ENCODE peak calls at places on chromosomes 6 and 20, in seven cellular contexts. O is bronchial epithelial cell, K is A549, U is mucosa of descending colon, B is endothelial cell, F is choroid plexus epithelial cell, Z is OCI-LY7. J is an unnamed sample.

GRCh38 chr6:116012471-116012949 is 48.2 kb downstream of the FRK start:
- DNase-seq in O (no peak), K (no peak), U (no peak), B (no peak), F (peak; percentile 60), Z (no peak), J (no peak)

GRCh38 chr6:97917369-97917768 is 634.4 kb upstream of the MMS22L start:
- DNase-seq in O (no peak), K (no peak), U (no peak), B (no peak), F (no peak), Z (no peak), J (no peak)

GRCh38 chr6:136761227-136761922 is 30.9 kb downstream of the MAP3K5 start:
- DNase-seq in O (no peak), K (no peak), U (no peak), B (no peak), F (peak; percentile 63), Z (peak; percentile 67), J (no peak)

GRCh38 chr6:137647762-137648412 is 153.7 kb upstream of the OLIG3 start:
- DNase-seq in O (peak; percentile 67), K (no peak), U (no peak), B (no peak), F (no peak), Z (no peak), J (peak; percentile 20)

GRCh38 chr6:137811912-137812553 is 55.0 kb upstream of the TNFAIP3 start:
- DNase-seq in O (no peak), K (no peak), U (no peak), B (no peak), F (peak; percentile 54), Z (no peak), J (no peak)

GRCh38 chr20:31968299-31969126 is 562 bp downstream of the XKR7 start:
- DNase-seq in O (peak; percentile 31), K (peak; percentile 81), U (peak; percentile 64), B (peak; percentile 93), F (peak; percentile 69), Z (peak; percentile 74), J (peak; percentile 48)

GRCh38 chr20:20546402-20546801 is 166.0 kb downstream of the RALGAPA2 start:
- DNase-seq in O (peak; percentile 87), K (no peak), U (no peak), B (no peak), F (no peak), Z (no peak), J (peak; percentile 48)

GRCh38 chr20:23248524-23248923 is 102.1 kb upstream of the NXT1 start:
- DNase-seq in O (no peak), K (no peak), U (no peak), B (no peak), F (peak; percentile 37), Z (no peak), J (no peak)

GRCh38 chr6:56729719-56730118 is 87.0 kb upstream of the DST start:
- DNase-seq in O (peak; percentile 50), K (no peak), U (no peak), B (no peak), F (peak; percentile 47), Z (no peak), J (peak; percentile 76)

GRCh38 chr6:49264909-49265308 is 198.1 kb downstream of the MMUT start:
- DNase-seq in O (peak; percentile 59), K (no peak), U (no peak), B (no peak), F (no peak), Z (no peak), J (peak; percentile 74)

GRCh38 chr20:50017576-50018248 is 34.9 kb downstream of the SNAI1 start:
- DNase-seq in O (no peak), K (no peak), U (no peak), B (no peak), F (no peak), Z (no peak), J (no peak)

GRCh38 chr20:53805895-53806384 is 212.3 kb upstream of the ZNF217 start:
- DNase-seq in O (peak; percentile 97), K (peak; percentile 82), U (no peak), B (no peak), F (peak; percentile 37), Z (no peak), J (peak; percentile 88)

GRCh38 chr20:55888655-55889054 is 116.7 kb downstream of the CBLN4 start:
- DNase-seq in O (no peak), K (no peak), U (no peak), B (no peak), F (no peak), Z (peak; percentile 1), J (no peak)

GRCh38 chr6:148269386-148269785 is 73.3 kb upstream of the SASH1 start:
- DNase-seq in O (no peak), K (no peak), U (no peak), B (no peak), F (no peak), Z (no peak), J (no peak)

GRCh38 chr20:34673411-34673810 is 3.5 kb downstream of the PIGU start:
- DNase-seq in O (no peak), K (no peak), U (no peak), B (no peak), F (no peak), Z (no peak), J (no peak)

DNA sequence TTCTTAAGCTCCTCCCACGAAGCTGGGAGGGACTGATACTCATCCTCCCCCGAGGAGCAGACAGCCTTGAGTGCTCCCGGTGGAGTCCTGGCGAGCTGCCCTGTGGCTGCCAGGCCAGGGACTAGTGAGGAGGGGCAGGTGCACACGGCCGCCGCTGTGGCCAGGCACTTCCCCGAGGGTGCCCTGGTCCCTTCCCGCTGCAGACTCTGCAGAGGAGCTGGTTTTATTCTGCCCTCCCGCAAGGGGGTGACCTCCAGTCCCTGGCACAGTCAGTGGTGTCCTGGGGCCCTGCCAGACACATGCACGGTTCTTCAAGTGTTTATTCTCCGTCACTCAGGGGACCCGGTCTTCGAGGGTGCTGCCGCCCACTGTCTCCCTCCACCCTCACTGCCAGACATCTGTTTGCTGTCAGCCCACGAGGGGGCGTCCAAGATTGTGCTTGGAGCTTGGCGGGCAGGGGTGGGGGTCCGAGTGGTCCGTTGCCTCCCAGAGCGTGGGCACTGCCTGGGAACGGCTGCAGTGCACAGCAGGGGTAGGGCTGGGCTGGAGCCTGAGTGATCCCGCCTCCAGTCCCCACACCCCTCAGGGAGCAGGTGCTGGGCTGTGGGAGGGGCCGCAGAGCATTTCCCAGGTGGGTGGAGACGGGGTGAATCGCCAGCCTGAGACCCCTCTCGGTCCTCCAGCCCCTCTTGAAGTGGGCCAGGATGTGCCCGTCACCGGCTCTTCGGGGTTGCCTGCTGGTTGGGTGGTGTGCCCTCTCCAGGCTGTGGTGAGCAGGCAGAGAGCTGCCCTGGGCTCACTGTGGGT is 3.1 kb upstream of the CABLES2 start:
- DNase-seq in O (no peak), K (peak; percentile 49), U (peak; percentile 84), B (peak; percentile 60), F (peak; percentile 26), Z (peak; percentile 67), J (no peak)
- TF ChIP-seq CTCF in O (peak; percentile 59), K (peak; percentile 61), U (peak; percentile 22), B (peak; percentile 45), F (peak; percentile 77), Z (peak; percentile 92), J (peak; percentile 16)

DNA sequence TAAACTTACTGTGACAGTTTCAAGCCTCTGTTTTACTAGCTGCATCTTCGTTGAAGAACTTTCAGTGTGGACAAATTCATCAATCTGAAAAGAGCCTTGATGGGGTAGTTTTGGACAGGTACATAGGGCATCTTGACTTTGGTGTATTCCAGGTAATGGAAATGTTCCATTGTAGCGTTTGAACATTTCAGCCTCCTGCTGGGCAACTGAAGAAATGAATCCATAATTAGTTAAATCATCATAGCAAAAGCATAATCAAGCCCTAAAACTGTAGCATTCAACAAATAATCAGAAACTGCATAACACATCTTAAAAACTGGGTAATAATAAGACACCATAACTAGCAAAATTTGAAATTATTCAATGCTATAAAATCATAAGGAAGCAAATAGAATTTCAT is 86.2 kb downstream of the AHI1 start:
- DNase-seq in O (peak; percentile 21), K (no peak), U (no peak), B (no peak), F (peak; percentile 8), Z (peak; percentile 16), J (no peak)
- TF ChIP-seq CTCF in O (peak; percentile 27), K (no peak), U (no peak), B (peak; percentile 64), F (peak; percentile 35), Z (peak; percentile 65), J (peak; percentile 44)

GRCh38 chr20:3360752-3361151 is 46.7 kb downstream of the DNAAF9 start:
- DNase-seq in O (no peak), K (no peak), U (no peak), B (no peak), F (no peak), Z (no peak), J (no peak)

GRCh38 chr20:3364323-3365013 is 43.0 kb downstream of the DNAAF9 start:
- DNase-seq in O (no peak), K (no peak), U (no peak), B (no peak), F (no peak), Z (no peak), J (no peak)

GRCh38 chr20:3354247-3354646 is 53.2 kb downstream of the DNAAF9 start:
- DNase-seq in O (no peak), K (no peak), U (no peak), B (no peak), F (no peak), Z (no peak), J (no peak)

GRCh38 chr20:3353646-3354045 is 53.8 kb downstream of the DNAAF9 start:
- DNase-seq in O (no peak), K (no peak), U (no peak), B (no peak), F (no peak), Z (no peak), J (no peak)

DNA sequence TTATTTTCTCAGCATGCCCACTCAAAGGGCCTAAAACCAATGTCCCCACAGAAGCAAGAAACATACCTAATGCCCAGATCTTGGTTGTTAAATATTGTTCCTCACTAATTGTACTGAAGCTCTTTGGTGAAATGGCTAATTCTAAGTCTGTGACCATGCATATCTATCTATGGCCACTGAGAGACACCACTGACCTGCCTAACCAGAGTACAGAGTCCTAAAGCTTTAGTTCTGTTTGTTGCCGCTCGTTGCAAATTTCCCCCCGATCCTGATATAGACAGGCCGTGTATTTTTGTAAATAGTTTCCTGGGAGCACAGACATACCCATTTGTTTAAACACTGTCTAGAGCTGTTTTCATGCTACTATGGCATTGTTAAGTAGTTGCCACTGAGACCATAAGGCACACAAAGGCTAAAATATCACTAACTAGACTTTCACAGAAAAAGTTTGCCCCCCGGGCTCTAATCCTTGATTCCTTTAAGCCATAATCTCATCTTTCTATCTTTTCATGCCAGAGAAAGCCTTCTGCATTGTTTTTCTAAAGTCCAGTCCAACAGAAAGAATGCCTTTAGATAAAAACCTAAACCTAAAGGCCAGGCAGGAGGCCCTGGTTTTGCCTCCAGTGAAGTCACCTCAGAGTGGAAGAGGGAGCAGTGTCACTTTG is 48.7 kb downstream of the DNAAF9 start:
- DNase-seq in O (no peak), K (no peak), U (no peak), B (no peak), F (no peak), Z (no peak), J (no peak)
- TF ChIP-seq CTCF in O (no peak), K (no peak), U (no peak), B (no peak), F (no peak), Z (no peak), J (no peak)

DNA sequence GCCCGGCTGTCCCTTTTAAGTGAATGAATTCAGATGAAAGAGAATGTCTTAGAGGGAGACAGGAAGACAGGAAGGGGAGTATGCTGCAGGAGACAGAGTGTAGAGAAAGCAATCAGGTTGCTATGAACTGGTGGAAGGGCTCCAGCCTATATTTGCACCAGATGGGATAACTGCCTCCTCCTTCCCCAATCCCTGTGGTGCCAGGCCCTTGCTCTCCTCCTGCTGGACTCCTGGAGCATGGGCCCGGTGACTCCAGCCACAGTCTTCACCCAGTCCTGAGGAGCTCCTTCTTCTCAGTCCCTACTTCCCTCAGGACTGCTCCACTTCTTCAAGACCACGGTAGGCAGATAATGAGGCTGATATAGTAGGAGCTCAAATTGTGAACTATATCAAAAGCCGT is 91.8 kb downstream of the TMEM200A start:
- DNase-seq in O (no peak), K (no peak), U (no peak), B (no peak), F (peak; percentile 22), Z (no peak), J (no peak)
- TF ChIP-seq CTCF in O (no peak), K (no peak), U (no peak), B (no peak), F (peak; percentile 34), Z (no peak), J (no peak)